ENCODE peak calls at places on chromosomes 16 and 17, in eight cellular contexts. V is CD8-positive, alpha-beta T cell; L is GM04503; F is endothelial cell; D is NCI-H1105 treated with DMSO at 0.1 percent for 48 hours; I is erythroblast; E is RCC 7860; O is Panc1. M is an unnamed sample.

GRCh38 chr17:68036304-68037147 is 991 bp downstream of the KPNA2 start:
- DNase-seq in V (no peak), D (no peak), E (no peak), L (no peak), O (no peak), F (no peak), I (no peak), M (no peak)

GRCh38 chr16:19071811-19072777 is 4.7 kb downstream of the COQ7 start:
- DNase-seq in L (no peak), D (no peak), F (peak), O (no peak), E (peak), V (peak), I (peak), M (peak)

GRCh38 chr17:76394166-76394565 is 9.8 kb downstream of the SPHK1 start:
- DNase-seq in L (no peak), I (no peak), O (no peak), F (no peak), V (no peak), D (no peak), E (peak), M (no peak)

GRCh38 chr17:37047631-37048104 is 98.9 kb downstream of the AATF start:
- DNase-seq in D (peak), F (peak), E (peak), L (peak), O (peak), I (peak), V (peak), M (peak)

GRCh38 chr16:15770512-15770911 is 86.3 kb downstream of the MYH11 start:
- DNase-seq in V (no peak), O (no peak), D (no peak), L (no peak), E (no peak), F (no peak), I (no peak), M (no peak)

GRCh38 chr17:77237232-77238008 is 96.7 kb downstream of the SEC14L1 start:
- DNase-seq in D (no peak), L (no peak), V (no peak), E (no peak), F (no peak), O (no peak), I (no peak), M (no peak)

GRCh38 chr16:27315333-27316037 is 1.7 kb downstream of the IL4R start:
- DNase-seq in O (no peak), D (no peak), E (peak), L (no peak), V (peak), F (no peak), I (no peak), M (no peak)

GRCh38 chr16:66924527-66925321 is 611 bp downstream of the RRAD start:
- DNase-seq in O (no peak), D (no peak), V (no peak), I (peak), F (peak), E (peak), L (no peak), M (no peak)

GRCh38 chr16:85286970-85287814 is 174.9 kb upstream of the CIBAR2 start:
- DNase-seq in E (no peak), D (no peak), L (no peak), O (no peak), V (no peak), I (no peak), F (no peak), M (peak)

GRCh38 chr16:89860747-89861304 is 12.6 kb upstream of the TCF25 start:
- DNase-seq in D (peak), O (peak), E (peak), V (peak), L (no peak), I (peak), F (peak), M (peak)

GRCh38 chr17:58710948-58711552 is 18.6 kb downstream of the RAD51C start:
- DNase-seq in O (peak), L (no peak), E (peak), V (peak), F (peak), D (peak), I (peak), M (peak)

GRCh38 chr16:23587726-23588125 is 8.4 kb downstream of the NDUFAB1 start:
- DNase-seq in O (no peak), D (no peak), L (peak), E (no peak), I (no peak), F (no peak), V (no peak), M (no peak)

GRCh38 chr16:85222151-85222863 is 110.0 kb upstream of the CIBAR2 start:
- DNase-seq in D (no peak), E (no peak), V (no peak), L (no peak), F (no peak), O (no peak), I (no peak), M (peak)

GRCh38 chr17:2050871-2051387 is 4.0 kb upstream of the HIC1 start:
- DNase-seq in I (peak), E (no peak), D (peak), V (no peak), O (no peak), F (peak), L (no peak), M (no peak)

GRCh38 chr17:8405499-8406016 is 7.9 kb upstream of the RNF222 start:
- DNase-seq in O (no peak), D (no peak), E (no peak), I (no peak), F (no peak), V (no peak), L (no peak), M (no peak)

GRCh38 chr17:64262422-64263260 is at the start of gene TEX2:
- DNase-seq in E (peak), L (no peak), I (peak), F (peak), V (peak), D (no peak), O (no peak), M (peak)

GRCh38 chr17:65389426-65389825 is 172.0 kb downstream of the AXIN2 start:
- DNase-seq in L (no peak), E (no peak), V (no peak), I (no peak), O (no peak), D (no peak), F (no peak), M (no peak)

GRCh38 chr16:74743668-74744299 is 30.8 kb downstream of the FA2H start:
- DNase-seq in I (peak), E (peak), L (no peak), F (no peak), O (peak), D (peak), V (no peak), M (no peak)

GRCh38 chr17:54813896-54814295 is 86.8 kb upstream of the TOM1L1 start:
- DNase-seq in D (no peak), L (no peak), I (no peak), F (no peak), O (no peak), E (no peak), V (no peak), M (no peak)

GRCh38 chr17:45277992-45278391 is 16.1 kb upstream of the SPATA32 start:
- DNase-seq in D (no peak), O (no peak), L (no peak), I (no peak), V (no peak), E (no peak), F (no peak), M (no peak)

GRCh38 chr17:75767881-75768280 is 2.9 kb upstream of the GALK1 start:
- DNase-seq in E (no peak), F (no peak), V (no peak), O (no peak), D (no peak), L (no peak), I (no peak), M (no peak)

GRCh38 chr17:41666336-41666680 is 22.4 kb upstream of the EIF1 start:
- DNase-seq in F (peak), I (no peak), E (peak), V (peak), L (no peak), O (no peak), D (peak), M (peak)

GRCh38 chr17:18213666-18214270 is 11.7 kb upstream of the LLGL1 start:
- DNase-seq in I (no peak), V (no peak), E (no peak), D (no peak), L (no peak), F (no peak), O (no peak), M (no peak)

GRCh38 chr16:1871974-1872635 is at the start of gene MEIOB:
- DNase-seq in I (peak), E (no peak), D (no peak), F (peak), V (no peak), L (no peak), O (no peak), M (peak)

GRCh38 chr17:79306688-79307323 is 232.2 kb downstream of the ENGASE start:
- DNase-seq in D (peak), F (no peak), V (no peak), L (no peak), O (no peak), E (peak), I (no peak), M (peak)

GRCh38 chr17:68993112-68993511 is 37.9 kb upstream of the ABCA8 start:
- DNase-seq in E (no peak), D (no peak), I (no peak), L (no peak), O (no peak), V (no peak), F (no peak), M (no peak)

GRCh38 chr17:75064460-75064859 is 17.4 kb downstream of the KCTD2 start:
- DNase-seq in V (no peak), I (no peak), E (no peak), F (no peak), D (no peak), L (no peak), O (no peak), M (no peak)

GRCh38 chr16:88381820-88382451 is 823 bp upstream of the ZNF469 start:
- DNase-seq in L (no peak), F (no peak), D (no peak), O (no peak), I (no peak), V (no peak), E (no peak), M (no peak)

GRCh38 chr17:1997587-1998425 is 27.3 kb downstream of the RTN4RL1 start:
- DNase-seq in F (no peak), I (no peak), O (no peak), V (no peak), L (no peak), D (no peak), E (no peak), M (peak)

GRCh38 chr16:1923299-1924034 is 5.3 kb upstream of the HS3ST6 start:
- DNase-seq in I (no peak), F (no peak), O (no peak), V (no peak), E (peak), D (no peak), L (no peak), M (no peak)

GRCh38 chr17:77083547-77083946 is 57.2 kb upstream of the SEC14L1 start:
- DNase-seq in I (no peak), V (no peak), D (no peak), E (no peak), O (no peak), L (no peak), F (no peak), M (no peak)

GRCh38 chr16:17508303-17508702 is 37.5 kb upstream of the XYLT1 start:
- DNase-seq in I (no peak), D (no peak), L (no peak), V (no peak), F (no peak), O (no peak), E (no peak), M (no peak)

GRCh38 chr17:70446446-70446845 is 277.1 kb downstream of the KCNJ2 start:
- DNase-seq in V (no peak), I (no peak), F (no peak), E (no peak), O (no peak), L (no peak), D (no peak), M (no peak)

GRCh38 chr16:11283820-11284248 is 2.7 kb upstream of the PRM1 start:
- DNase-seq in L (no peak), O (no peak), E (no peak), V (no peak), F (no peak), I (no peak), D (no peak), M (no peak)

GRCh38 chr16:88681084-88681680 is 5.1 kb downstream of the SNAI3 start:
- DNase-seq in E (no peak), O (no peak), F (peak), L (no peak), D (no peak), I (peak), V (peak), M (no peak)

GRCh38 chr17:41811549-41812175 is at the start of gene P3H4:
- DNase-seq in D (peak), O (peak), F (peak), V (peak), E (peak), I (peak), L (no peak), M (peak)